ENCODE peak calls at places on chromosomes 5 and 9, in six cellular contexts. One of them, this sample, is unnamed. For H3K27me3, the result is how much of the 10 kb centered on the place peaks cover.

GRCh38 chr5:534006-534742 is 9.9 kb upstream of the SLC9A3 start:
- DNase-seq in colonic mucosa: no peak
- DNase-seq in endothelial cell of umbilical vein: no peak
- DNase-seq in GM12878: no peak
- DNase-seq in MM.1S: peak
- DNase-seq in HCT116: no peak
- DNase-seq in this sample: no peak

GRCh38 chr5:102138243-102138653 is 157.8 kb downstream of the SLCO4C1 start:
- DNase-seq in GM12878: no peak
- DNase-seq in endothelial cell of umbilical vein: no peak
- DNase-seq in colonic mucosa: peak
- DNase-seq in MM.1S: no peak
- DNase-seq in HCT116: no peak
- DNase-seq in this sample: no peak

GRCh38 chr5:11281842-11282241 is 520.8 kb upstream of the DAP start:
- DNase-seq in endothelial cell of umbilical vein: no peak
- DNase-seq in colonic mucosa: no peak
- DNase-seq in HCT116: no peak
- DNase-seq in MM.1S: no peak
- DNase-seq in GM12878: no peak
- DNase-seq in this sample: no peak

GRCh38 chr9:136103651-136104487 is 8.8 kb upstream of the NACC2 start:
- DNase-seq in MM.1S: peak
- DNase-seq in GM12878: no peak
- DNase-seq in HCT116: no peak
- DNase-seq in endothelial cell of umbilical vein: no peak
- DNase-seq in colonic mucosa: peak
- DNase-seq in this sample: no peak

GRCh38 chr9:82419827-82420486 is 431.4 kb downstream of the SPATA31D1 start:
- DNase-seq in MM.1S: no peak
- DNase-seq in HCT116: no peak
- DNase-seq in colonic mucosa: peak
- DNase-seq in endothelial cell of umbilical vein: no peak
- DNase-seq in GM12878: no peak
- DNase-seq in this sample: no peak

GRCh38 chr5:176575066-176575465 is 25.9 kb downstream of the CDHR2 start:
- DNase-seq in HCT116: no peak
- DNase-seq in GM12878: no peak
- DNase-seq in endothelial cell of umbilical vein: no peak
- DNase-seq in MM.1S: no peak
- DNase-seq in colonic mucosa: no peak
- DNase-seq in this sample: no peak

GRCh38 chr5:8756498-8757084 is 789.3 kb downstream of the SEMA5A start:
- DNase-seq in endothelial cell of umbilical vein: peak
- DNase-seq in MM.1S: peak
- DNase-seq in HCT116: no peak
- DNase-seq in GM12878: no peak
- DNase-seq in colonic mucosa: no peak
- DNase-seq in this sample: peak

GRCh38 chr5:37251673-37252072 is 2.5 kb upstream of the CPLANE1 start:
- DNase-seq in HCT116: no peak
- DNase-seq in GM12878: no peak
- DNase-seq in endothelial cell of umbilical vein: no peak
- DNase-seq in MM.1S: no peak
- DNase-seq in colonic mucosa: no peak
- DNase-seq in this sample: no peak

GRCh38 chr5:151174612-151175101 is 17.1 kb upstream of the ANXA6 start:
- DNase-seq in GM12878: no peak
- DNase-seq in endothelial cell of umbilical vein: peak
- DNase-seq in colonic mucosa: no peak
- DNase-seq in MM.1S: no peak
- DNase-seq in HCT116: no peak
- DNase-seq in this sample: no peak

GRCh38 chr5:175778951-175779475 is 92.4 kb upstream of the CPLX2 start:
- DNase-seq in endothelial cell of umbilical vein: no peak
- DNase-seq in HCT116: peak
- DNase-seq in colonic mucosa: no peak
- DNase-seq in GM12878: no peak
- DNase-seq in MM.1S: no peak
- DNase-seq in this sample: no peak

GRCh38 chr5:67160985-67161384 is 35.6 kb downstream of the CD180 start:
- DNase-seq in GM12878: no peak
- DNase-seq in MM.1S: no peak
- DNase-seq in endothelial cell of umbilical vein: no peak
- DNase-seq in colonic mucosa: no peak
- DNase-seq in HCT116: no peak
- DNase-seq in this sample: peak

GRCh38 chr5:19531374-19531952 is 456.5 kb downstream of the CDH18 start:
- DNase-seq in endothelial cell of umbilical vein: no peak
- DNase-seq in HCT116: no peak
- DNase-seq in GM12878: no peak
- DNase-seq in MM.1S: peak
- DNase-seq in colonic mucosa: no peak
- DNase-seq in this sample: no peak

DNA sequence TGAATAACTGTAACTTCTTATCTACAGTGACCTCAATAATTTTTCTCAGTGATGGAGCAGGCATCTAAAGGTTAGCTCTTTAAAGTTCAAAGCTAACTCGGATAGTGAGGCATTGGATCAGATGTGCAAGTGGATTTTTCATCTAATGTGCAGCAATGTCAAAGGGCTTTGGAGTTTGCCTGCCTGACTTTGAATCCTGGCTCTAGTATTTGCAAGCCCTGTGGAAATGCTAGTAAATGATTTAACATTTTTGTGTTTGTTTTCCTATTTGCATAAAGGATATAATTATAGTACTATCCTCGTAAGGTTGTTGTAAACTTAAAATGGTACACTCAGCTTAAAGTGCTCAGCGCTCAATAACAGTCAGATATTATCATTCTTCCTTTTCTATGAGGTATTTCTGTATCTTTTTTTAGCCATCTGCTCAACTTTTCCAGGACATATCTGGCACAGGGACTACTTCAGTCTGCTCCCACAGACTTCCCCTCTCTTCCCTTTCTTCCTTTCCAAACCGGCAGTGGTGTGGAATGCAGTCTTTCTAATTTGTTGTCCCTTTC is 163.8 kb upstream of the ELL2 start:
- DNase-seq in GM12878: no peak
- DNase-seq in HCT116: no peak
- DNase-seq in endothelial cell of umbilical vein: peak
- DNase-seq in colonic mucosa: no peak
- DNase-seq in MM.1S: no peak
- DNase-seq in this sample: peak
- H3K9ac ChIP-seq in GM12878: no peak
- H3K9ac ChIP-seq in HCT116: no peak
- H3K9ac ChIP-seq in endothelial cell of umbilical vein: no peak
- H3K9ac ChIP-seq in colonic mucosa: no peak
- H3K9ac ChIP-seq in MM.1S: no peak
- H3K9ac ChIP-seq in this sample: no peak

GRCh38 chr9:32841314-32841713 is 58.0 kb downstream of the TMEM215 start:
- DNase-seq in endothelial cell of umbilical vein: no peak
- DNase-seq in GM12878: no peak
- DNase-seq in colonic mucosa: no peak
- DNase-seq in MM.1S: no peak
- DNase-seq in HCT116: no peak
- DNase-seq in this sample: no peak
- H3K27me3 ChIP-seq in endothelial cell of umbilical vein: under half
- H3K27me3 ChIP-seq in GM12878: under half
- H3K27me3 ChIP-seq in colonic mucosa: under half
- H3K27me3 ChIP-seq in MM.1S: under half
- H3K27me3 ChIP-seq in HCT116: under half
- H3K27me3 ChIP-seq in this sample: under half

DNA sequence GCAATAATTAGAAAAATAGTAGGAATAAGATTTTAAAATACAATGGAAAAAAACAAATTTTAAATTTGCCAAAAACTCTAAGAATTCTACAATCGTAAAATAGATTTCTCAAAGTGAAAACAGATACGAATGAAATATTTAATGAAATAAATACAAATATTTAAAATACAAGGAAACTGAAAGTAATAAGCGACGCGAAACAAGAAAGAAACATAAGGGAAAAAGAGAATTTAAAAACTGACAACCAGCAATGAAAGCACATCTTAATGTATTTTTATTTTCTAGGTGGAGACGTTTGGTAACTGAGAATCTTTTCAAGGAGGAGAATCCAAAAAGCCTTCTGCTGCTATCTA is 1.0 kb downstream of the ANXA2R start:
- DNase-seq in MM.1S: no peak
- DNase-seq in endothelial cell of umbilical vein: no peak
- DNase-seq in colonic mucosa: no peak
- DNase-seq in HCT116: no peak
- DNase-seq in GM12878: no peak
- DNase-seq in this sample: no peak
- H3K9ac ChIP-seq in MM.1S: peak
- H3K9ac ChIP-seq in endothelial cell of umbilical vein: peak
- H3K9ac ChIP-seq in colonic mucosa: peak
- H3K9ac ChIP-seq in HCT116: peak
- H3K9ac ChIP-seq in GM12878: peak
- H3K9ac ChIP-seq in this sample: no peak

GRCh38 chr9:68705636-68706578 is 867 bp downstream of the PIP5K1B start:
- DNase-seq in HCT116: no peak
- DNase-seq in GM12878: no peak
- DNase-seq in MM.1S: no peak
- DNase-seq in colonic mucosa: peak
- DNase-seq in endothelial cell of umbilical vein: peak
- DNase-seq in this sample: peak
- H3K27me3 ChIP-seq in HCT116: under half
- H3K27me3 ChIP-seq in GM12878: under half
- H3K27me3 ChIP-seq in MM.1S: under half
- H3K27me3 ChIP-seq in colonic mucosa: under half
- H3K27me3 ChIP-seq in endothelial cell of umbilical vein: under half
- H3K27me3 ChIP-seq in this sample: under half

GRCh38 chr9:9998491-9999287 is 614.1 kb downstream of the PTPRD start:
- DNase-seq in GM12878: no peak
- DNase-seq in MM.1S: peak
- DNase-seq in HCT116: no peak
- DNase-seq in endothelial cell of umbilical vein: peak
- DNase-seq in colonic mucosa: no peak
- DNase-seq in this sample: peak
- H3K9ac ChIP-seq in GM12878: no peak
- H3K9ac ChIP-seq in MM.1S: no peak
- H3K9ac ChIP-seq in HCT116: no peak
- H3K9ac ChIP-seq in endothelial cell of umbilical vein: peak
- H3K9ac ChIP-seq in colonic mucosa: no peak
- H3K9ac ChIP-seq in this sample: no peak

GRCh38 chr5:77630246-77631165 is 8.0 kb downstream of the OTP start:
- DNase-seq in GM12878: no peak
- DNase-seq in colonic mucosa: peak
- DNase-seq in HCT116: peak
- DNase-seq in endothelial cell of umbilical vein: no peak
- DNase-seq in MM.1S: peak
- DNase-seq in this sample: no peak
- H3K27me3 ChIP-seq in GM12878: under half
- H3K27me3 ChIP-seq in colonic mucosa: half or more
- H3K27me3 ChIP-seq in HCT116: under half
- H3K27me3 ChIP-seq in endothelial cell of umbilical vein: half or more
- H3K27me3 ChIP-seq in MM.1S: under half
- H3K27me3 ChIP-seq in this sample: half or more